ENCODE peak calls at places on chromosomes 11 and 22, in seven cellular contexts. One of them, this sample, is unnamed.

GRCh38 chr11:68667511-68668253 is 16.7 kb upstream of the GAL start:
- DNase-seq in fibroblast of mammary gland: no peak
- DNase-seq in MCF 10A: no peak
- DNase-seq in cerebellum: no peak
- DNase-seq in NCI-H2081: no peak
- DNase-seq in foreskin melanocyte: no peak
- DNase-seq in T-cell: no peak
- DNase-seq in this sample: no peak

GRCh38 chr11:12812849-12813248 is 138.6 kb downstream of the TEAD1 start:
- DNase-seq in fibroblast of mammary gland: no peak
- DNase-seq in MCF 10A: no peak
- DNase-seq in cerebellum: no peak
- DNase-seq in NCI-H2081: no peak
- DNase-seq in foreskin melanocyte: no peak
- DNase-seq in T-cell: no peak
- DNase-seq in this sample: no peak

GRCh38 chr11:47646019-47646418 is 3.7 kb upstream of the MTCH2 start:
- DNase-seq in fibroblast of mammary gland: no peak
- DNase-seq in MCF 10A: no peak
- DNase-seq in cerebellum: no peak
- DNase-seq in NCI-H2081: no peak
- DNase-seq in foreskin melanocyte: no peak
- DNase-seq in T-cell: no peak
- DNase-seq in this sample: no peak

GRCh38 chr11:69010361-69010891 is 2.6 kb downstream of the MRGPRF start:
- DNase-seq in fibroblast of mammary gland: no peak
- DNase-seq in MCF 10A: no peak
- DNase-seq in cerebellum: no peak
- DNase-seq in NCI-H2081: no peak
- DNase-seq in foreskin melanocyte: no peak
- DNase-seq in T-cell: no peak
- DNase-seq in this sample: no peak

GRCh38 chr11:67282876-67283371 is 6.2 kb upstream of the ANKRD13D start:
- DNase-seq in fibroblast of mammary gland: no peak
- DNase-seq in MCF 10A: no peak
- DNase-seq in cerebellum: no peak
- DNase-seq in NCI-H2081: no peak
- DNase-seq in foreskin melanocyte: no peak
- DNase-seq in T-cell: no peak
- DNase-seq in this sample: no peak

GRCh38 chr11:125146232-125146631 is 18.3 kb upstream of the PKNOX2 start:
- DNase-seq in fibroblast of mammary gland: no peak
- DNase-seq in MCF 10A: no peak
- DNase-seq in cerebellum: no peak
- DNase-seq in NCI-H2081: no peak
- DNase-seq in foreskin melanocyte: no peak
- DNase-seq in T-cell: no peak
- DNase-seq in this sample: no peak

GRCh38 chr11:110323786-110324185 is 27.4 kb upstream of the RDX start:
- DNase-seq in fibroblast of mammary gland: no peak
- DNase-seq in MCF 10A: no peak
- DNase-seq in cerebellum: no peak
- DNase-seq in NCI-H2081: no peak
- DNase-seq in foreskin melanocyte: peak; percentile 40
- DNase-seq in T-cell: no peak
- DNase-seq in this sample: no peak

GRCh38 chr11:126547161-126547560 is 191.7 kb downstream of the ST3GAL4 start:
- DNase-seq in fibroblast of mammary gland: peak; percentile 79
- DNase-seq in MCF 10A: peak; percentile 24
- DNase-seq in cerebellum: no peak
- DNase-seq in NCI-H2081: no peak
- DNase-seq in foreskin melanocyte: peak; percentile 89
- DNase-seq in T-cell: no peak
- DNase-seq in this sample: peak; percentile 96

GRCh38 chr22:46483353-46483752 is 54.1 kb downstream of the CELSR1 start:
- DNase-seq in fibroblast of mammary gland: no peak
- DNase-seq in MCF 10A: no peak
- DNase-seq in cerebellum: no peak
- DNase-seq in NCI-H2081: no peak
- DNase-seq in foreskin melanocyte: no peak
- DNase-seq in T-cell: no peak
- DNase-seq in this sample: no peak

GRCh38 chr22:46666577-46667244 is 46.5 kb downstream of the GRAMD4 start:
- DNase-seq in fibroblast of mammary gland: no peak
- DNase-seq in MCF 10A: no peak
- DNase-seq in cerebellum: no peak
- DNase-seq in NCI-H2081: no peak
- DNase-seq in foreskin melanocyte: no peak
- DNase-seq in T-cell: no peak
- DNase-seq in this sample: no peak

GRCh38 chr11:93493252-93493897 is 49.8 kb downstream of the SMCO4 start:
- DNase-seq in fibroblast of mammary gland: no peak
- DNase-seq in MCF 10A: no peak
- DNase-seq in cerebellum: no peak
- DNase-seq in NCI-H2081: no peak
- DNase-seq in foreskin melanocyte: no peak
- DNase-seq in T-cell: no peak
- DNase-seq in this sample: no peak

GRCh38 chr11:112769170-112769569 is 192.1 kb upstream of the NCAM1 start:
- DNase-seq in fibroblast of mammary gland: no peak
- DNase-seq in MCF 10A: no peak
- DNase-seq in cerebellum: no peak
- DNase-seq in NCI-H2081: peak; percentile 46
- DNase-seq in foreskin melanocyte: no peak
- DNase-seq in T-cell: no peak
- DNase-seq in this sample: no peak

GRCh38 chr11:15754221-15754620 is 602.1 kb downstream of the SOX6 start:
- DNase-seq in fibroblast of mammary gland: no peak
- DNase-seq in MCF 10A: no peak
- DNase-seq in cerebellum: no peak
- DNase-seq in NCI-H2081: no peak
- DNase-seq in foreskin melanocyte: no peak
- DNase-seq in T-cell: no peak
- DNase-seq in this sample: no peak

GRCh38 chr22:44576311-44577260 is 78.6 kb upstream of the RTL6 start:
- DNase-seq in fibroblast of mammary gland: no peak
- DNase-seq in MCF 10A: no peak
- DNase-seq in cerebellum: no peak
- DNase-seq in NCI-H2081: no peak
- DNase-seq in foreskin melanocyte: no peak
- DNase-seq in T-cell: no peak
- DNase-seq in this sample: no peak

GRCh38 chr11:75140269-75141138 is 10.4 kb upstream of the SLCO2B1 start:
- DNase-seq in fibroblast of mammary gland: peak; percentile 18
- DNase-seq in MCF 10A: peak; percentile 54
- DNase-seq in cerebellum: no peak
- DNase-seq in NCI-H2081: peak; percentile 30
- DNase-seq in foreskin melanocyte: peak; percentile 19
- DNase-seq in T-cell: peak; percentile 73
- DNase-seq in this sample: peak; percentile 24

GRCh38 chr11:65630215-65630614 is 7.7 kb upstream of the SIPA1 start:
- DNase-seq in fibroblast of mammary gland: no peak
- DNase-seq in MCF 10A: no peak
- DNase-seq in cerebellum: no peak
- DNase-seq in NCI-H2081: no peak
- DNase-seq in foreskin melanocyte: no peak
- DNase-seq in T-cell: no peak
- DNase-seq in this sample: no peak

GRCh38 chr11:47412152-47412746 is 3.9 kb downstream of the SLC39A13 start:
- DNase-seq in fibroblast of mammary gland: peak; percentile 51
- DNase-seq in MCF 10A: peak; percentile 51
- DNase-seq in cerebellum: no peak
- DNase-seq in NCI-H2081: no peak
- DNase-seq in foreskin melanocyte: no peak
- DNase-seq in T-cell: no peak
- DNase-seq in this sample: peak; percentile 71

GRCh38 chr22:23458663-23459541 is 121.2 kb downstream of the IGLL1 start:
- DNase-seq in fibroblast of mammary gland: no peak
- DNase-seq in MCF 10A: no peak
- DNase-seq in cerebellum: no peak
- DNase-seq in NCI-H2081: no peak
- DNase-seq in foreskin melanocyte: no peak
- DNase-seq in T-cell: no peak
- DNase-seq in this sample: no peak

GRCh38 chr11:73869234-73869949 is 7.3 kb downstream of the COA4 start:
- DNase-seq in fibroblast of mammary gland: peak; percentile 45
- DNase-seq in MCF 10A: no peak
- DNase-seq in cerebellum: no peak
- DNase-seq in NCI-H2081: no peak
- DNase-seq in foreskin melanocyte: no peak
- DNase-seq in T-cell: no peak
- DNase-seq in this sample: no peak

GRCh38 chr11:80414766-80415165 is 973.9 kb upstream of the TENM4 start:
- DNase-seq in fibroblast of mammary gland: peak; percentile 57
- DNase-seq in MCF 10A: peak; percentile 83
- DNase-seq in cerebellum: no peak
- DNase-seq in NCI-H2081: no peak
- DNase-seq in foreskin melanocyte: no peak
- DNase-seq in T-cell: no peak
- DNase-seq in this sample: peak; percentile 2

GRCh38 chr11:65613091-65613928 is 711 bp downstream of the MAP3K11 start:
- DNase-seq in fibroblast of mammary gland: no peak
- DNase-seq in MCF 10A: no peak
- DNase-seq in cerebellum: peak; percentile 47
- DNase-seq in NCI-H2081: no peak
- DNase-seq in foreskin melanocyte: no peak
- DNase-seq in T-cell: no peak
- DNase-seq in this sample: no peak

GRCh38 chr11:16195659-16196058 is 160.7 kb downstream of the SOX6 start:
- DNase-seq in fibroblast of mammary gland: no peak
- DNase-seq in MCF 10A: peak; percentile 20
- DNase-seq in cerebellum: no peak
- DNase-seq in NCI-H2081: no peak
- DNase-seq in foreskin melanocyte: no peak
- DNase-seq in T-cell: no peak
- DNase-seq in this sample: no peak

GRCh38 chr11:16125796-16126195 is 230.6 kb downstream of the SOX6 start:
- DNase-seq in fibroblast of mammary gland: no peak
- DNase-seq in MCF 10A: no peak
- DNase-seq in cerebellum: no peak
- DNase-seq in NCI-H2081: no peak
- DNase-seq in foreskin melanocyte: no peak
- DNase-seq in T-cell: no peak
- DNase-seq in this sample: no peak

GRCh38 chr11:86473991-86474833 is 99.5 kb downstream of the CCDC81 start:
- DNase-seq in fibroblast of mammary gland: peak; percentile 74
- DNase-seq in MCF 10A: no peak
- DNase-seq in cerebellum: no peak
- DNase-seq in NCI-H2081: no peak
- DNase-seq in foreskin melanocyte: no peak
- DNase-seq in T-cell: no peak
- DNase-seq in this sample: peak; percentile 75

GRCh38 chr11:8239536-8240228 is 24.0 kb downstream of the LMO1 start:
- DNase-seq in fibroblast of mammary gland: no peak
- DNase-seq in MCF 10A: no peak
- DNase-seq in cerebellum: no peak
- DNase-seq in NCI-H2081: no peak
- DNase-seq in foreskin melanocyte: no peak
- DNase-seq in T-cell: no peak
- DNase-seq in this sample: no peak

GRCh38 chr22:23282516-23282915 is 102.2 kb downstream of the BCR start:
- DNase-seq in fibroblast of mammary gland: no peak
- DNase-seq in MCF 10A: no peak
- DNase-seq in cerebellum: peak; percentile 69
- DNase-seq in NCI-H2081: no peak
- DNase-seq in foreskin melanocyte: no peak
- DNase-seq in T-cell: no peak
- DNase-seq in this sample: no peak

GRCh38 chr11:8640305-8640932 is 42.0 kb downstream of the TRIM66 start:
- DNase-seq in fibroblast of mammary gland: no peak
- DNase-seq in MCF 10A: no peak
- DNase-seq in cerebellum: no peak
- DNase-seq in NCI-H2081: no peak
- DNase-seq in foreskin melanocyte: no peak
- DNase-seq in T-cell: no peak
- DNase-seq in this sample: no peak

GRCh38 chr22:45425531-45426265 is 12.2 kb downstream of the RIBC2 start:
- DNase-seq in fibroblast of mammary gland: no peak
- DNase-seq in MCF 10A: no peak
- DNase-seq in cerebellum: no peak
- DNase-seq in NCI-H2081: no peak
- DNase-seq in foreskin melanocyte: no peak
- DNase-seq in T-cell: no peak
- DNase-seq in this sample: no peak

GRCh38 chr11:46987183-46987582 is 50.6 kb downstream of the CSTPP1 start:
- DNase-seq in fibroblast of mammary gland: no peak
- DNase-seq in MCF 10A: no peak
- DNase-seq in cerebellum: no peak
- DNase-seq in NCI-H2081: no peak
- DNase-seq in foreskin melanocyte: no peak
- DNase-seq in T-cell: no peak
- DNase-seq in this sample: no peak

GRCh38 chr11:67389477-67389876 is 2.3 kb upstream of the RAD9A start:
- DNase-seq in fibroblast of mammary gland: no peak
- DNase-seq in MCF 10A: no peak
- DNase-seq in cerebellum: peak; percentile 54
- DNase-seq in NCI-H2081: peak; percentile 25
- DNase-seq in foreskin melanocyte: no peak
- DNase-seq in T-cell: no peak
- DNase-seq in this sample: no peak

GRCh38 chr11:96124155-96124554 is 200.2 kb upstream of the MTMR2 start:
- DNase-seq in fibroblast of mammary gland: no peak
- DNase-seq in MCF 10A: no peak
- DNase-seq in cerebellum: no peak
- DNase-seq in NCI-H2081: no peak
- DNase-seq in foreskin melanocyte: no peak
- DNase-seq in T-cell: no peak
- DNase-seq in this sample: no peak

GRCh38 chr11:65429069-65429681 is 6.6 kb downstream of the NEAT1 start:
- DNase-seq in fibroblast of mammary gland: peak; percentile 86
- DNase-seq in MCF 10A: peak; percentile 77
- DNase-seq in cerebellum: no peak
- DNase-seq in NCI-H2081: no peak
- DNase-seq in foreskin melanocyte: no peak
- DNase-seq in T-cell: no peak
- DNase-seq in this sample: peak; percentile 79

GRCh38 chr11:6438979-6439571 is 1.7 kb downstream of the HPX start:
- DNase-seq in fibroblast of mammary gland: peak; percentile 69
- DNase-seq in MCF 10A: peak; percentile 64
- DNase-seq in cerebellum: peak; percentile 74
- DNase-seq in NCI-H2081: peak; percentile 66
- DNase-seq in foreskin melanocyte: peak; percentile 55
- DNase-seq in T-cell: no peak
- DNase-seq in this sample: peak; percentile 46

GRCh38 chr11:10108901-10109665 is 184.9 kb downstream of the SBF2 start:
- DNase-seq in fibroblast of mammary gland: peak; percentile 70
- DNase-seq in MCF 10A: peak; percentile 18
- DNase-seq in cerebellum: no peak
- DNase-seq in NCI-H2081: peak; percentile 3
- DNase-seq in foreskin melanocyte: peak; percentile 49
- DNase-seq in T-cell: no peak
- DNase-seq in this sample: peak; percentile 83